ENCODE peak calls at places on chromosomes 16 and 17, in eight cellular contexts. P is HCT116, V is psoas muscle, K is activated B cell treated with CpG ODN at 0.5 μM for 24 hours, C is tibial artery, U is Calu3, R is AG04450, E is omental fat pad. A is an unnamed sample.

GRCh38 chr17:72393553-72393952 is 272.7 kb downstream of the SOX9 start:
- DNase-seq in E (no peak), R (peak), K (no peak), U (no peak), V (no peak), C (no peak), P (peak), A (no peak)

GRCh38 chr17:59810894-59811153 is 81.9 kb downstream of the TUBD1 start:
- DNase-seq in R (no peak), E (no peak), V (no peak), U (no peak), P (no peak), K (no peak), C (no peak), A (no peak)

GRCh38 chr16:11658896-11659708 is 9.2 kb upstream of the SNN start:
- DNase-seq in P (no peak), C (no peak), K (no peak), E (no peak), V (no peak), U (no peak), R (no peak), A (no peak)

GRCh38 chr17:67449065-67449464 is 72.0 kb downstream of the PITPNC1 start:
- DNase-seq in R (no peak), E (no peak), U (no peak), K (no peak), P (no peak), C (no peak), V (no peak), A (no peak)

GRCh38 chr16:56424791-56425438 is 430 bp downstream of the AMFR start:
- DNase-seq in P (no peak), C (peak), E (no peak), V (peak), U (peak), R (no peak), K (peak), A (peak)

GRCh38 chr16:31009120-31009519 is 1.3 kb downstream of the STX1B start:
- DNase-seq in P (no peak), R (no peak), K (no peak), E (no peak), C (no peak), V (no peak), U (no peak), A (no peak)

GRCh38 chr17:40551091-40551873 is 14.0 kb downstream of the CCR7 start:
- DNase-seq in E (peak), K (peak), R (peak), U (no peak), V (peak), C (peak), P (no peak), A (peak)

GRCh38 chr17:80423536-80424225 is 8.7 kb downstream of the ENDOV start:
- DNase-seq in C (no peak), P (no peak), U (no peak), V (peak), K (no peak), R (no peak), E (no peak), A (no peak)

GRCh38 chr17:8726951-8727555 is 17.6 kb downstream of the CCDC42 start:
- DNase-seq in C (peak), E (no peak), P (no peak), V (no peak), R (no peak), K (no peak), U (no peak), A (no peak)

GRCh38 chr16:49488740-49489525 is 115.3 kb downstream of the C16orf78 start:
- DNase-seq in C (peak), E (no peak), K (peak), P (no peak), U (no peak), V (peak), R (no peak), A (no peak)

GRCh38 chr16:15482068-15482747 is 47.8 kb downstream of the BMERB1 start:
- DNase-seq in V (no peak), R (peak), U (peak), P (peak), E (no peak), K (no peak), C (no peak), A (no peak)

GRCh38 chr16:72991211-72991610 is 56.7 kb downstream of the ZFHX3 start:
- DNase-seq in K (no peak), R (no peak), C (no peak), E (no peak), V (no peak), P (no peak), U (no peak), A (no peak)

GRCh38 chr16:48003226-48003907 is 152.4 kb downstream of the ABCC12 start:
- DNase-seq in U (no peak), V (no peak), K (no peak), C (no peak), E (no peak), P (no peak), R (no peak), A (no peak)

GRCh38 chr16:57475711-57476339 is 10.5 kb downstream of the DOK4 start:
- DNase-seq in R (no peak), P (peak), E (no peak), U (peak), V (peak), C (no peak), K (peak), A (peak)

GRCh38 chr16:28309811-28310311 is 17.5 kb downstream of the SBK1 start:
- DNase-seq in C (no peak), K (no peak), P (no peak), R (no peak), U (no peak), E (no peak), V (peak), A (peak)

GRCh38 chr16:73527191-73527590 is 479.3 kb upstream of the ZFHX3 start:
- DNase-seq in P (no peak), U (no peak), E (no peak), R (no peak), V (no peak), C (no peak), K (no peak), A (no peak)

GRCh38 chr17:39553326-39553945 is 54.3 kb downstream of the NEUROD2 start:
- DNase-seq in U (no peak), V (no peak), K (no peak), E (no peak), C (no peak), R (no peak), P (no peak), A (no peak)

GRCh38 chr17:78993981-78994671 is 14.4 kb upstream of the LGALS3BP start:
- DNase-seq in C (peak), P (no peak), E (no peak), K (no peak), U (no peak), R (no peak), V (no peak), A (no peak)

GRCh38 chr16:68539704-68540370 is 746 bp downstream of the ZFP90 start:
- DNase-seq in R (no peak), U (peak), P (no peak), E (no peak), K (no peak), V (no peak), C (no peak), A (peak)

GRCh38 chr17:77144227-77144626 is 3.5 kb downstream of the SEC14L1 start:
- DNase-seq in C (no peak), R (no peak), P (no peak), V (no peak), K (no peak), E (no peak), U (no peak), A (no peak)

GRCh38 chr16:84478172-84478948 is 26.1 kb downstream of the MEAK7 start:
- DNase-seq in U (no peak), E (no peak), K (no peak), R (peak), C (no peak), P (no peak), V (no peak), A (no peak)

GRCh38 chr17:2591040-2591640 is 2.3 kb upstream of the PAFAH1B1 start:
- DNase-seq in R (no peak), E (no peak), C (no peak), V (no peak), U (no peak), P (no peak), K (no peak), A (no peak)

GRCh38 chr16:12091569-12092346 is 115.2 kb downstream of the SNX29 start:
- DNase-seq in U (no peak), V (no peak), P (no peak), K (no peak), E (no peak), C (no peak), R (no peak), A (no peak)

GRCh38 chr16:49282690-49283375 is 1.2 kb upstream of the CBLN1 start:
- DNase-seq in U (no peak), C (no peak), R (no peak), V (no peak), E (no peak), P (no peak), K (no peak), A (no peak)

GRCh38 chr16:73037845-73038570 is 9.9 kb downstream of the ZFHX3 start:
- DNase-seq in C (peak), V (no peak), K (no peak), P (no peak), U (no peak), R (no peak), E (no peak), A (no peak)

GRCh38 chr17:2158011-2158410 is 103.1 kb downstream of the HIC1 start:
- DNase-seq in E (no peak), R (peak), V (no peak), U (no peak), C (peak), K (no peak), P (no peak), A (no peak)

GRCh38 chr17:8190506-8190905 is 526 bp upstream of the BORCS6 start:
- DNase-seq in C (no peak), K (no peak), R (no peak), P (no peak), E (no peak), V (no peak), U (no peak), A (peak)

DNA sequence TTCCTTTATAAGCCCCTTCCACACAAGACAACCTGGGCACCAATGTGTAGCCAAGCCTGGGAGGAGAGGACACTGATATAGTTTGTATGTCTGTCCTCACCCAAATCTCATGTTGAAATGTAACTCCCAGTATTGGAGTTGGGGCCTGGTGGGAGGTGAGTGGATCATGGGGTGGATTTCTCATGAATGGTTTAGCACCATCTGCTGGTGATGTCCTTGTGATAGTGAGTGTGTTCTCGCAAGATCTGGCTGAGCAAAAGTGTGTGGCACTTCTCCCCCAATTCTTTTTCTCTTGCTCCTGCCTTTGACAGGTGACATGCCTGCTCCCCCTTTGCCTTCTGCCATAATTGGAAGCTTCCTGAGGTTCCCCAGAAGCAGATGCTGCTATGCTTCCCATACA is 135.8 kb downstream of the USP31 start:
- DNase-seq in K (no peak), P (peak), R (no peak), V (no peak), C (no peak), E (no peak), U (peak), A (no peak)
- TF ChIP-seq CTCF in K (no peak), P (peak), R (peak), V (no peak), C (no peak), E (no peak), U (no peak), A (no peak)

DNA sequence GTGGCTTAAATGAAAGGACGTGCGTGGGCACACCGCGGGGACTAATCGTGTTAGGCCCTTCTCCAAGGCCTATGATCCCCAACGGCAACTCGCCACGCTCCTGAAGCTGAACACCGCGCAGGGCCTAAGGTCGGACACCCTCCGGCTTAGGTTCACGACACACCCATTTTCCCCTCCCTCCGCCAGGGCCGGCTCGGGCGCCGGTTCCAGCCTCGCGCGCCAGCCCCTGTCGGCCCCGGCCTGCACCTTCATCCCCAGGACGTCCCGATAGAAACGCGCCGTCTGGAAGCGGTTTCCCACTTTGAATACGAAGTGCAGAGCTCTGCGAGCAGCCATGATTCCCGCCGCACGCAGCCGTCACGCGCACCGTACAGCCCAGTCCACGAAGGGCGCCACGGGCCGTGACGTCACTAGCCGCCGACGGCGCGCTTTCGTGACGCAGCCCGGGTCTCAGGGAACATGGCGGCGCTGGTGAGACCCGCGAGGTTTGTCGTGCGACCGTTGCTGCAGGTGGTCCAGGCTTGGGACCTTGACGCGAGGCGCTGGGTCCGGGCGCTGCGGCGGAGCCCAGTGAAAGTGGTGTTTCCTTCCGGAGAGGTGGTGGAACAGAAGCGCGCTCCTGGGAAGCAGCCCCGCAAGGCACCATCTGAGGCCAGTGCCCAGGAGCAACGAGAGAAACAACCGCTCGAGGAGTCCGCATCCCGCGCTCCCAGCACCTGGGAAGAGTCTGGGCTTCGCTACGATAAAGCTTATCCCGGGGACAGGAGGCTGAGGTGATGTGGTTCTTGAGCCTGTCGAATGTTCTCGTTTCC is at the start of the genes GLOD4 and MRM3:
- DNase-seq in U (peak), C (peak), E (peak), P (peak), K (peak), R (peak), V (peak), A (peak)
- TF ChIP-seq CTCF in U (no peak), C (peak), E (no peak), P (peak), K (no peak), R (no peak), V (peak), A (no peak)

GRCh38 chr17:49898547-49899490 is 51.0 kb upstream of the TAC4 start:
- DNase-seq in K (no peak), C (no peak), V (no peak), U (peak), E (no peak), P (peak), R (no peak), A (no peak)
- TF ChIP-seq CTCF in K (no peak), C (no peak), V (no peak), U (peak), E (no peak), P (peak), R (peak), A (no peak)

GRCh38 chr17:36544049-36544319 is 735 bp upstream of the GGNBP2 start:
- DNase-seq in R (no peak), C (peak), E (no peak), P (no peak), K (no peak), V (peak), U (no peak), A (no peak)
- TF ChIP-seq CTCF in R (peak), C (no peak), E (no peak), P (peak), K (no peak), V (no peak), U (no peak), A (no peak)

DNA sequence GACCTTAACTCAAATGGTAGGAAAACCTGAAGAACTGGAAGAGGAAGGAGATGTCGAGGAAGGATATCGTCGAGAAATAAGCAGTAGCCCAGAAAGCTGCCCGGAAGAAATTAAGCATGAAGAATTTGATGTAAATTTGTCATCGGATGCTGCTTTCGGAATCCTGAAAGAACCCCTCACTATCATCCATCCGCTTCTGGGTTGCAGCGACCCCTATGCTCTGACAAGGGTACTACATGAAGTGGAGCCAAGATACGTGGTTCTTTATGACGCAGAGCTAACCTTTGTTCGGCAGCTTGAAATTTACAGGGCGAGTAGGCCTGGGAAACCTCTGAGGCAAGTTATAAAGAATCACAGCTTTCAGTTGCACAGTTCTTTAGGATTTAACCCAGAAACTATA is 15.5 kb downstream of the ERCC4 start:
- DNase-seq in V (no peak), C (no peak), P (no peak), R (no peak), U (no peak), K (no peak), E (no peak), A (no peak)
- TF ChIP-seq CTCF in V (peak), C (no peak), P (peak), R (peak), U (peak), K (no peak), E (no peak), A (peak)

GRCh38 chr17:18227635-18228034 is 2.2 kb downstream of the LLGL1 start:
- DNase-seq in P (no peak), V (peak), E (no peak), C (no peak), R (no peak), U (no peak), K (no peak), A (no peak)
- TF ChIP-seq CTCF in P (no peak), V (no peak), E (no peak), C (no peak), R (no peak), U (no peak), K (no peak), A (no peak)

GRCh38 chr17:49869038-49869374 is 21.1 kb upstream of the TAC4 start:
- DNase-seq in P (no peak), U (no peak), E (no peak), K (no peak), V (no peak), C (no peak), R (no peak), A (no peak)

GRCh38 chr17:49871211-49871610 is 23.3 kb upstream of the TAC4 start:
- DNase-seq in C (no peak), U (no peak), P (no peak), R (no peak), E (no peak), K (no peak), V (no peak), A (no peak)

GRCh38 chr17:49862781-49863331 is 15.0 kb upstream of the TAC4 start:
- DNase-seq in R (no peak), P (no peak), E (no peak), K (no peak), U (no peak), V (no peak), C (no peak), A (no peak)

GRCh38 chr17:49870298-49870697 is 22.4 kb upstream of the TAC4 start:
- DNase-seq in C (no peak), P (no peak), R (no peak), K (no peak), U (no peak), V (no peak), E (no peak), A (no peak)

DNA sequence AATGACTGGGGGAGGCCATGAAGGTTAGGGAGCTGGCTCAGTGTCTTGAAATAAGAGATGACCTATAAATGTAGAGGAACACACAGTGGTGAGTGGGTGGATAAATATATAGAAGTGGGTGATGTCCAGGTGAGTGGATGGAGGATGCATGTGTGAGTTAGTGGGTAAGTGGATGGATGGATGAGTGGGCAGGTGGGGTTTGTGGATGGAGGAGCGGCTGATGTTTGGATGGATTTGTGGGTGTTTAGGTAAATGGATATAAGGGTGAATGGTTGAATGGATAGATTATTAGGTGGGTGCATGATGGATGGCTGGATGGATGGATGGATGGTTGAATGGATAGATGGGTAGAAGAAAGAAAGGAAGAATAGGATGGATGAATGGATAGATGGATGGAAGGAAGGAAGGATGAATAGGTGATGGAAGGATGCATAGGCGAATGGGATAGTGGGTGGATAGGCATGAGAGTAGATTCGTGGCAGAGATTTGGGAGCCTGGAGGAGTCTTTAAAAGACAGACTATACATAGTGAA is 19.1 kb upstream of the TAC4 start:
- DNase-seq in R (no peak), P (no peak), C (no peak), E (no peak), U (no peak), V (no peak), K (no peak), A (no peak)
- TF ChIP-seq CTCF in R (no peak), P (no peak), C (no peak), E (no peak), U (no peak), V (no peak), K (no peak), A (no peak)

GRCh38 chr16:10039220-10040096 is 142.8 kb downstream of the GRIN2A start:
- DNase-seq in P (no peak), K (no peak), U (no peak), V (no peak), C (no peak), E (no peak), R (no peak), A (no peak)
- TF ChIP-seq CTCF in P (no peak), K (no peak), U (no peak), V (no peak), C (peak), E (no peak), R (no peak), A (no peak)

A was measured in natural killer cell.